ENCODE peak calls at places on chromosomes 16 and 17, in six cellular contexts. One of them, this sample, is unnamed.

GRCh38 chr17:43418441-43419374 is 19.9 kb downstream of the ARL4D start:
- DNase-seq in neuronal stem cell: no peak
- DNase-seq in mesenchymal stem cell: peak; percentile 93
- DNase-seq in IMR-90: peak; percentile 92
- DNase-seq in trophoblast cell: peak; percentile 76
- DNase-seq in mesendoderm: peak; percentile 77
- DNase-seq in this sample: peak; percentile 61

GRCh38 chr16:57577691-57578224 is 35.3 kb downstream of the ADGRG5 start:
- DNase-seq in trophoblast cell: no peak
- DNase-seq in neuronal stem cell: no peak
- DNase-seq in mesenchymal stem cell: no peak
- DNase-seq in mesendoderm: no peak
- DNase-seq in IMR-90: no peak
- DNase-seq in this sample: peak; percentile 19

GRCh38 chr17:48113201-48113676 is 5.7 kb downstream of the SNX11 start:
- DNase-seq in IMR-90: no peak
- DNase-seq in mesendoderm: no peak
- DNase-seq in mesenchymal stem cell: no peak
- DNase-seq in trophoblast cell: no peak
- DNase-seq in neuronal stem cell: no peak
- DNase-seq in this sample: no peak

GRCh38 chr16:70553175-70553574 is 29.6 kb downstream of the SF3B3 start:
- DNase-seq in mesendoderm: no peak
- DNase-seq in neuronal stem cell: no peak
- DNase-seq in mesenchymal stem cell: peak; percentile 90
- DNase-seq in trophoblast cell: no peak
- DNase-seq in IMR-90: peak; percentile 76
- DNase-seq in this sample: no peak

GRCh38 chr17:82241926-82242697 is 13.3 kb downstream of the SLC16A3 start:
- DNase-seq in mesenchymal stem cell: no peak
- DNase-seq in IMR-90: no peak
- DNase-seq in trophoblast cell: no peak
- DNase-seq in mesendoderm: no peak
- DNase-seq in neuronal stem cell: no peak
- DNase-seq in this sample: peak; percentile 33

GRCh38 chr17:2704031-2704889 is 7.3 kb downstream of the CLUH start:
- DNase-seq in mesenchymal stem cell: no peak
- DNase-seq in neuronal stem cell: no peak
- DNase-seq in trophoblast cell: no peak
- DNase-seq in IMR-90: no peak
- DNase-seq in mesendoderm: no peak
- DNase-seq in this sample: no peak

GRCh38 chr16:31920373-31920772 is 46.8 kb downstream of the ZNF267 start:
- DNase-seq in neuronal stem cell: no peak
- DNase-seq in trophoblast cell: no peak
- DNase-seq in IMR-90: no peak
- DNase-seq in mesendoderm: no peak
- DNase-seq in mesenchymal stem cell: no peak
- DNase-seq in this sample: no peak

GRCh38 chr17:81350320-81350686 is 45.0 kb upstream of the BAHCC1 start:
- DNase-seq in trophoblast cell: no peak
- DNase-seq in mesenchymal stem cell: no peak
- DNase-seq in IMR-90: no peak
- DNase-seq in mesendoderm: no peak
- DNase-seq in neuronal stem cell: no peak
- DNase-seq in this sample: no peak

GRCh38 chr17:48642059-48642842 is 16.1 kb upstream of the HOXB9 start:
- DNase-seq in trophoblast cell: no peak
- DNase-seq in neuronal stem cell: no peak
- DNase-seq in mesenchymal stem cell: peak; percentile 76
- DNase-seq in mesendoderm: peak; percentile 91
- DNase-seq in IMR-90: no peak
- DNase-seq in this sample: peak; percentile 96

GRCh38 chr16:52976539-52977167 is 76.0 kb downstream of the CHD9NB start:
- DNase-seq in trophoblast cell: no peak
- DNase-seq in IMR-90: peak; percentile 22
- DNase-seq in neuronal stem cell: no peak
- DNase-seq in mesenchymal stem cell: peak; percentile 6
- DNase-seq in mesendoderm: peak; percentile 67
- DNase-seq in this sample: peak; percentile 32

GRCh38 chr17:42142371-42142896 is 12.4 kb downstream of the RAB5C start:
- DNase-seq in trophoblast cell: peak; percentile 94
- DNase-seq in mesenchymal stem cell: peak; percentile 31
- DNase-seq in neuronal stem cell: no peak
- DNase-seq in mesendoderm: no peak
- DNase-seq in IMR-90: peak; percentile 87
- DNase-seq in this sample: no peak

GRCh38 chr16:1152123-1152638 is 725 bp upstream of the CACNA1H start:
- DNase-seq in mesendoderm: peak; percentile 31
- DNase-seq in trophoblast cell: no peak
- DNase-seq in neuronal stem cell: peak; percentile 51
- DNase-seq in IMR-90: no peak
- DNase-seq in mesenchymal stem cell: no peak
- DNase-seq in this sample: peak; percentile 65

GRCh38 chr17:44350733-44351226 is 5.7 kb downstream of the GRN start:
- DNase-seq in mesendoderm: peak; percentile 71
- DNase-seq in neuronal stem cell: peak; percentile 57
- DNase-seq in mesenchymal stem cell: peak; percentile 58
- DNase-seq in trophoblast cell: peak; percentile 62
- DNase-seq in IMR-90: peak; percentile 44
- DNase-seq in this sample: peak; percentile 90

GRCh38 chr16:706189-707061 is 824 bp upstream of the FBXL16 start:
- DNase-seq in IMR-90: no peak
- DNase-seq in neuronal stem cell: no peak
- DNase-seq in trophoblast cell: no peak
- DNase-seq in mesenchymal stem cell: no peak
- DNase-seq in mesendoderm: no peak
- DNase-seq in this sample: no peak

GRCh38 chr17:45388604-45389325 is 43.9 kb downstream of the ARHGAP27 start:
- DNase-seq in mesendoderm: no peak
- DNase-seq in mesenchymal stem cell: no peak
- DNase-seq in neuronal stem cell: no peak
- DNase-seq in trophoblast cell: no peak
- DNase-seq in IMR-90: peak; percentile 62
- DNase-seq in this sample: no peak

GRCh38 chr16:78624349-78624748 is 524.9 kb downstream of the WWOX start:
- DNase-seq in neuronal stem cell: no peak
- DNase-seq in mesendoderm: no peak
- DNase-seq in mesenchymal stem cell: peak; percentile 23
- DNase-seq in IMR-90: no peak
- DNase-seq in trophoblast cell: no peak
- DNase-seq in this sample: no peak

GRCh38 chr16:86171329-86171728 is 272.4 kb downstream of the IRF8 start:
- DNase-seq in mesenchymal stem cell: peak; percentile 99
- DNase-seq in neuronal stem cell: no peak
- DNase-seq in trophoblast cell: no peak
- DNase-seq in mesendoderm: no peak
- DNase-seq in IMR-90: peak; percentile 99
- DNase-seq in this sample: no peak

GRCh38 chr17:49645654-49646053 is 32.2 kb downstream of the SPOP start:
- DNase-seq in mesenchymal stem cell: peak; percentile 11
- DNase-seq in neuronal stem cell: no peak
- DNase-seq in IMR-90: no peak
- DNase-seq in mesendoderm: no peak
- DNase-seq in trophoblast cell: no peak
- DNase-seq in this sample: no peak

GRCh38 chr17:49647256-49647585 is 30.7 kb downstream of the SPOP start:
- DNase-seq in mesendoderm: no peak
- DNase-seq in IMR-90: no peak
- DNase-seq in mesenchymal stem cell: no peak
- DNase-seq in neuronal stem cell: no peak
- DNase-seq in trophoblast cell: no peak
- DNase-seq in this sample: no peak

GRCh38 chr17:49646391-49647255 is 31.3 kb downstream of the SPOP start:
- DNase-seq in mesendoderm: peak; percentile 45
- DNase-seq in trophoblast cell: peak; percentile 75
- DNase-seq in mesenchymal stem cell: peak; percentile 86
- DNase-seq in neuronal stem cell: no peak
- DNase-seq in IMR-90: peak; percentile 77
- DNase-seq in this sample: peak; percentile 35
- H2AK5ac ChIP-seq in mesendoderm: no peak overlapping the region
- H2AK5ac ChIP-seq in trophoblast cell: no peak overlapping the region
- H2AK5ac ChIP-seq in mesenchymal stem cell: no peak overlapping the region
- H2AK5ac ChIP-seq in neuronal stem cell: no peak overlapping the region
- H2AK5ac ChIP-seq in IMR-90: peak overlapping the region; percentile 58
- H2AK5ac ChIP-seq in this sample: no peak overlapping the region

GRCh38 chr16:22239131-22239805 is 33.2 kb downstream of the EEF2K start:
- DNase-seq in IMR-90: no peak
- DNase-seq in mesendoderm: no peak
- DNase-seq in neuronal stem cell: no peak
- DNase-seq in trophoblast cell: peak; percentile 68
- DNase-seq in mesenchymal stem cell: no peak
- DNase-seq in this sample: no peak

GRCh38 chr16:22235839-22236745 is 30.0 kb downstream of the EEF2K start:
- DNase-seq in trophoblast cell: no peak
- DNase-seq in IMR-90: no peak
- DNase-seq in mesenchymal stem cell: no peak
- DNase-seq in neuronal stem cell: no peak
- DNase-seq in mesendoderm: no peak
- DNase-seq in this sample: no peak

DNA sequence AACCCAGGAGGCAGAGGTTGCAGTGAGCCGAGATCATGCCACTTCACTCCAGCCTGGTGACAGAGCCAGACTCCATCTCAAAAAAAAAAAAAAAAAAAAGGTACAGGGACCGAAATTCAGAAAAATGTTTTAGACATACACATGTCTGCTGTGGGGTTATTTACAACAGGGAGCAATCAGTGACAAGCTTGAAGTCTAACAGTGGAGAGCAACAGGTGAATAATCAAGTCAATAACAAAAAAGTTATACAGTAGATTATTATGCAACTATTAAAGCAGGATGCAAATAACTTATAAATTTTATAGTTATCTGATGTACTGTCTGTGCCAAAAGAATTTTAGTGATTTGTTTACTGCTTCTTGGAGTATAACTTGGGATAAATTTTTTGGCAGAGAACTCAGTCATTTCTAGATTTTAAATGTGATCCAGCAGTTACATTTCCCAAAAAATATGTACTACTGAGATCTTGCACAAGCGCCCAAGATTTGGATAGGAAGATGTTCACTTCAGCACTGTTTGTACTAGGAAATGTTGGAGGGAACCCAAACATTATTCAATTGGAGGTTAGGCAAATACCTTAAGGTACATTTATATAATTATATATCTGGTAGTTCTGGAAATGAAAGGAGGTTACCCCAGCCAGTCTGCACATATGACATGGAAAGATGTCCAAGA is 34.1 kb downstream of the EEF2K start:
- DNase-seq in neuronal stem cell: no peak
- DNase-seq in trophoblast cell: no peak
- DNase-seq in mesendoderm: no peak
- DNase-seq in mesenchymal stem cell: no peak
- DNase-seq in IMR-90: peak; percentile 42
- DNase-seq in this sample: no peak
- H2AK5ac ChIP-seq in neuronal stem cell: no peak overlapping the region
- H2AK5ac ChIP-seq in trophoblast cell: no peak overlapping the region
- H2AK5ac ChIP-seq in mesendoderm: no peak overlapping the region
- H2AK5ac ChIP-seq in mesenchymal stem cell: no peak overlapping the region
- H2AK5ac ChIP-seq in IMR-90: no peak overlapping the region
- H2AK5ac ChIP-seq in this sample: no peak overlapping the region

GRCh38 chr16:87171723-87172122 is 145.5 kb downstream of the C16orf95 start:
- DNase-seq in trophoblast cell: no peak
- DNase-seq in mesenchymal stem cell: no peak
- DNase-seq in mesendoderm: no peak
- DNase-seq in IMR-90: no peak
- DNase-seq in neuronal stem cell: no peak
- DNase-seq in this sample: no peak
- H2AK5ac ChIP-seq in trophoblast cell: no peak overlapping the region
- H2AK5ac ChIP-seq in mesenchymal stem cell: no peak overlapping the region
- H2AK5ac ChIP-seq in mesendoderm: no peak overlapping the region
- H2AK5ac ChIP-seq in IMR-90: no peak overlapping the region
- H2AK5ac ChIP-seq in neuronal stem cell: no peak overlapping the region
- H2AK5ac ChIP-seq in this sample: no peak overlapping the region

DNA sequence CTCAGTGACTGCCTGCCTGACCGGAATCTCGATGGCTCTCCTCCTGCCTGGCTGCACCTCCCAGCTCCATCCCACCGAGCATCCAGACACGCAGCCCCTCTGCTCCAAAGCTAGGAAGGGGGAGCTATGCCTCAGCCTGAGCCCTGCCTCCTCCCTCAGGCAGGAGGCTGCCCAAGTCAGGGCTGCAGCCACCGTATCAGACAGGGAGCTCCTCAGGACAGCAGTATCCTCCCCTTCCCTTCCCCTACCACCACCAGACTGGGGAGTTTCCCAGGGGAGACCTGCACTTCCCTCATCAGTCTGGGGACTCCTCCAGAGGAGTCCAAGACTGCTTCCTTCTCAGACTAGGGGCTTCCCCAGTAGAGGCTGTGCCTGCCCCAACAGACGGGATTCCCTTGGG is 17.5 kb downstream of the TMEM132E start:
- DNase-seq in mesenchymal stem cell: no peak
- DNase-seq in mesendoderm: no peak
- DNase-seq in IMR-90: no peak
- DNase-seq in neuronal stem cell: no peak
- DNase-seq in trophoblast cell: no peak
- DNase-seq in this sample: no peak
- H2AK5ac ChIP-seq in mesenchymal stem cell: no peak overlapping the region
- H2AK5ac ChIP-seq in mesendoderm: no peak overlapping the region
- H2AK5ac ChIP-seq in IMR-90: no peak overlapping the region
- H2AK5ac ChIP-seq in neuronal stem cell: peak overlapping the region; percentile 51
- H2AK5ac ChIP-seq in trophoblast cell: no peak overlapping the region
- H2AK5ac ChIP-seq in this sample: no peak overlapping the region

GRCh38 chr17:11245792-11246191 is 4.8 kb downstream of the SHISA6 start:
- DNase-seq in neuronal stem cell: no peak
- DNase-seq in mesenchymal stem cell: no peak
- DNase-seq in trophoblast cell: no peak
- DNase-seq in IMR-90: no peak
- DNase-seq in mesendoderm: no peak
- DNase-seq in this sample: no peak

GRCh38 chr17:11251561-11252107 is 10.6 kb downstream of the SHISA6 start:
- DNase-seq in mesendoderm: peak; percentile 50
- DNase-seq in neuronal stem cell: no peak
- DNase-seq in trophoblast cell: no peak
- DNase-seq in mesenchymal stem cell: no peak
- DNase-seq in IMR-90: no peak
- DNase-seq in this sample: peak; percentile 47
- H2AK5ac ChIP-seq in mesendoderm: no peak overlapping the region
- H2AK5ac ChIP-seq in neuronal stem cell: no peak overlapping the region
- H2AK5ac ChIP-seq in trophoblast cell: no peak overlapping the region
- H2AK5ac ChIP-seq in mesenchymal stem cell: no peak overlapping the region
- H2AK5ac ChIP-seq in IMR-90: no peak overlapping the region
- H2AK5ac ChIP-seq in this sample: no peak overlapping the region